ENCODE peak calls at places on chromosome 14, in five cellular contexts. L is left cardiac atrium; N is 8988T; B is activated CD8-positive, alpha-beta memory T cell treated with anti-CD3 and anti-CD28 coated beads, Interleukin-2, amount 50 U/mL, for 4 hours; O is cardiac septum. Q is an unnamed sample.

GRCh38 chr14:77040995-77041744 is 12.7 kb upstream of the IRF2BPL start:
- DNase-seq in L (no peak), N (no peak), B (no peak), O (no peak), Q (peak; percentile 74)

GRCh38 chr14:56205906-56206305 is 87.7 kb downstream of the PELI2 start:
- DNase-seq in L (no peak), N (no peak), B (no peak), O (no peak), Q (no peak)

GRCh38 chr14:34111505-34111904 is 160.6 kb upstream of the EGLN3 start:
- DNase-seq in L (no peak), N (no peak), B (no peak), O (no peak), Q (no peak)

GRCh38 chr14:64464695-64465094 is 604 bp upstream of the AKAP5 start:
- DNase-seq in L (no peak), N (no peak), B (no peak), O (no peak), Q (no peak)

GRCh38 chr14:90179809-90180779 is 76.3 kb upstream of the PSMC1 start:
- DNase-seq in L (no peak), N (no peak), B (no peak), O (no peak), Q (no peak)

GRCh38 chr14:71444030-71444822 is 488.0 kb upstream of the RGS6 start:
- DNase-seq in L (no peak), N (no peak), B (no peak), O (no peak), Q (no peak)

GRCh38 chr14:71712478-71712877 is 219.8 kb upstream of the RGS6 start:
- DNase-seq in L (no peak), N (no peak), B (no peak), O (no peak), Q (no peak)

GRCh38 chr14:101351769-101352168 is 209.5 kb upstream of the DIO3 start:
- DNase-seq in L (no peak), N (no peak), B (no peak), O (peak; percentile 17), Q (peak; percentile 39)

GRCh38 chr14:67580336-67581230 is 19.5 kb downstream of the PIGH start:
- DNase-seq in L (no peak), N (no peak), B (no peak), O (no peak), Q (no peak)

GRCh38 chr14:59208224-59208814 is 19.9 kb downstream of the DAAM1 start:
- DNase-seq in L (no peak), N (no peak), B (no peak), O (no peak), Q (no peak)

GRCh38 chr14:23861666-23862065 is 91.9 kb upstream of the DHRS4 start:
- DNase-seq in L (peak; percentile 38), N (no peak), B (no peak), O (no peak), Q (no peak)

GRCh38 chr14:35197015-35197414 is 74.7 kb downstream of the PRORP start:
- DNase-seq in L (no peak), N (no peak), B (no peak), O (no peak), Q (no peak)

GRCh38 chr14:32136027-32136825 is 59.1 kb downstream of the ARHGAP5 start:
- DNase-seq in L (no peak), N (no peak), B (no peak), O (no peak), Q (no peak)

GRCh38 chr14:41607119-41607785 is 576 bp downstream of the LRFN5 start:
- DNase-seq in L (no peak), N (no peak), B (no peak), O (no peak), Q (no peak)

GRCh38 chr14:93897476-93897845 is 29.7 kb upstream of the FAM181A start:
- DNase-seq in L (no peak), N (no peak), B (no peak), O (no peak), Q (no peak)

GRCh38 chr14:99284254-99285004 is 12.4 kb upstream of the BCL11B start:
- DNase-seq in L (no peak), N (no peak), B (no peak), O (no peak), Q (no peak)

GRCh38 chr14:52686176-52686575 is 9.2 kb downstream of the ERO1A start:
- DNase-seq in L (no peak), N (no peak), B (no peak), O (no peak), Q (no peak)

GRCh38 chr14:94636744-94637412 is 24.7 kb downstream of the SERPINA3 start:
- DNase-seq in L (no peak), N (peak; percentile 29), B (no peak), O (no peak), Q (no peak)

GRCh38 chr14:52352546-52352945 is 38.4 kb downstream of the PTGER2 start:
- DNase-seq in L (no peak), N (no peak), B (no peak), O (no peak), Q (no peak)

GRCh38 chr14:59123975-59124374 is 64.5 kb upstream of the DAAM1 start:
- DNase-seq in L (no peak), N (no peak), B (no peak), O (no peak), Q (no peak)

GRCh38 chr14:61837336-61838229 is 75.4 kb downstream of the SNAPC1 start:
- DNase-seq in L (peak; percentile 80), N (no peak), B (peak; percentile 73), O (peak; percentile 89), Q (peak; percentile 86)

GRCh38 chr14:24330973-24331674 is 3.7 kb downstream of the ADCY4 start:
- DNase-seq in L (no peak), N (no peak), B (no peak), O (no peak), Q (no peak)

GRCh38 chr14:95474941-95475340 is 41.5 kb downstream of the SYNE3 start:
- DNase-seq in L (no peak), N (no peak), B (no peak), O (no peak), Q (no peak)

GRCh38 chr14:101246894-101247853 is 314.1 kb upstream of the DIO3 start:
- DNase-seq in L (no peak), N (no peak), B (no peak), O (no peak), Q (no peak)

GRCh38 chr14:52031781-52032180 is 37.1 kb downstream of the NID2 start:
- DNase-seq in L (peak; percentile 81), N (no peak), B (no peak), O (no peak), Q (no peak)

GRCh38 chr14:99904506-99904905 is 111.3 kb downstream of the EML1 start:
- DNase-seq in L (no peak), N (no peak), B (no peak), O (no peak), Q (no peak)

GRCh38 chr14:89212386-89213235 is 204.4 kb downstream of the FOXN3 start:
- DNase-seq in L (no peak), N (no peak), B (no peak), O (no peak), Q (no peak)

GRCh38 chr14:24665440-24665991 is 31.5 kb upstream of the GZMB start:
- DNase-seq in L (no peak), N (no peak), B (no peak), O (no peak), Q (no peak)

GRCh38 chr14:81416233-81416927 is 16.3 kb upstream of the STON2 start:
- DNase-seq in L (no peak), N (no peak), B (no peak), O (no peak), Q (no peak)

GRCh38 chr14:105489607-105490317 is 1.3 kb upstream of the TEDC1 start:
- DNase-seq in L (peak; percentile 86), N (peak; percentile 97), B (peak; percentile 84), O (peak; percentile 92), Q (peak; percentile 94)

GRCh38 chr14:33347816-33348215 is 409.1 kb downstream of the NPAS3 start:
- DNase-seq in L (no peak), N (no peak), B (no peak), O (no peak), Q (no peak)

GRCh38 chr14:106875503-106875902 is 1349.1 kb downstream of the TMEM121 start:
- DNase-seq in L (no peak), N (no peak), B (peak; percentile 35), O (no peak), Q (no peak)

GRCh38 chr14:37203423-37203822 is 5.7 kb downstream of the MIPOL1 start:
- DNase-seq in L (no peak), N (no peak), B (no peak), O (no peak), Q (no peak)

GRCh38 chr14:93055651-93056115 is 60.0 kb downstream of the ITPK1 start:
- DNase-seq in L (no peak), N (no peak), B (no peak), O (no peak), Q (no peak)

GRCh38 chr14:77014004-77014604 is 14.4 kb downstream of the IRF2BPL start:
- DNase-seq in L (peak; percentile 69), N (no peak), B (no peak), O (peak; percentile 86), Q (peak; percentile 87)

GRCh38 chr14:82642425-82642824 is 1108.8 kb upstream of the SEL1L start:
- DNase-seq in L (no peak), N (no peak), B (no peak), O (no peak), Q (no peak)

GRCh38 chr14:42424501-42424900 is 817.8 kb downstream of the LRFN5 start:
- DNase-seq in L (no peak), N (no peak), B (no peak), O (no peak), Q (no peak)

GRCh38 chr14:28759056-28759657 is 7.4 kb upstream of the FOXG1 start:
- DNase-seq in L (no peak), N (no peak), B (no peak), O (no peak), Q (no peak)